ENCODE peak calls at places on chromosomes 13 and 19, in ten cellular contexts. One of them, this sample, is unnamed.

GRCh38 chr19:42488783-42489521 is 39.3 kb downstream of the CEACAM1 start:
- DNase-seq in hepatic stellate cell: no peak
- DNase-seq in substantia nigra: no peak
- DNase-seq in H54: no peak
- DNase-seq in transverse colon: no peak
- DNase-seq in AG04450: no peak
- DNase-seq in activated T-helper 1 cell treated with Interleukin-2 at 50 U/mL for 16 hours: no peak
- DNase-seq in NCI-H1930: no peak
- DNase-seq in DMS 273 treated with DMSO at 0.1 percent for 48 hours: no peak
- DNase-seq in stimulated activated CD8-positive, alpha-beta memory T cell treated with anti-CD3 and anti-CD28 coated beads, Interleukin-2, amount 100 ng/mL, for 1 hour: no peak
- DNase-seq in this sample: no peak

GRCh38 chr13:95643814-95644598 is 500 bp downstream of the DZIP1 start:
- DNase-seq in substantia nigra: peak
- DNase-seq in stimulated activated CD8-positive, alpha-beta memory T cell treated with anti-CD3 and anti-CD28 coated beads, Interleukin-2, amount 100 ng/mL, for 1 hour: no peak
- DNase-seq in AG04450: no peak
- DNase-seq in H54: peak
- DNase-seq in transverse colon: no peak
- DNase-seq in DMS 273 treated with DMSO at 0.1 percent for 48 hours: no peak
- DNase-seq in NCI-H1930: no peak
- DNase-seq in hepatic stellate cell: peak
- DNase-seq in activated T-helper 1 cell treated with Interleukin-2 at 50 U/mL for 16 hours: no peak
- DNase-seq in this sample: no peak

GRCh38 chr19:51598159-51598915 is 27.3 kb downstream of the ZNF175 start:
- DNase-seq in AG04450: no peak
- DNase-seq in substantia nigra: no peak
- DNase-seq in transverse colon: no peak
- DNase-seq in activated T-helper 1 cell treated with Interleukin-2 at 50 U/mL for 16 hours: no peak
- DNase-seq in DMS 273 treated with DMSO at 0.1 percent for 48 hours: no peak
- DNase-seq in hepatic stellate cell: no peak
- DNase-seq in H54: no peak
- DNase-seq in stimulated activated CD8-positive, alpha-beta memory T cell treated with anti-CD3 and anti-CD28 coated beads, Interleukin-2, amount 100 ng/mL, for 1 hour: no peak
- DNase-seq in NCI-H1930: no peak
- DNase-seq in this sample: no peak

GRCh38 chr13:44810067-44810840 is 179.0 kb downstream of the NUFIP1 start:
- DNase-seq in AG04450: no peak
- DNase-seq in stimulated activated CD8-positive, alpha-beta memory T cell treated with anti-CD3 and anti-CD28 coated beads, Interleukin-2, amount 100 ng/mL, for 1 hour: no peak
- DNase-seq in activated T-helper 1 cell treated with Interleukin-2 at 50 U/mL for 16 hours: no peak
- DNase-seq in H54: no peak
- DNase-seq in hepatic stellate cell: no peak
- DNase-seq in transverse colon: peak
- DNase-seq in substantia nigra: no peak
- DNase-seq in DMS 273 treated with DMSO at 0.1 percent for 48 hours: peak
- DNase-seq in NCI-H1930: no peak
- DNase-seq in this sample: no peak

GRCh38 chr19:17721821-17722220 is 2.5 kb downstream of the MAP1S start:
- DNase-seq in substantia nigra: no peak
- DNase-seq in activated T-helper 1 cell treated with Interleukin-2 at 50 U/mL for 16 hours: no peak
- DNase-seq in hepatic stellate cell: peak
- DNase-seq in AG04450: no peak
- DNase-seq in stimulated activated CD8-positive, alpha-beta memory T cell treated with anti-CD3 and anti-CD28 coated beads, Interleukin-2, amount 100 ng/mL, for 1 hour: no peak
- DNase-seq in transverse colon: no peak
- DNase-seq in DMS 273 treated with DMSO at 0.1 percent for 48 hours: no peak
- DNase-seq in NCI-H1930: no peak
- DNase-seq in H54: peak
- DNase-seq in this sample: no peak

GRCh38 chr19:7258840-7259395 is 35.3 kb downstream of the INSR start:
- DNase-seq in H54: no peak
- DNase-seq in stimulated activated CD8-positive, alpha-beta memory T cell treated with anti-CD3 and anti-CD28 coated beads, Interleukin-2, amount 100 ng/mL, for 1 hour: no peak
- DNase-seq in hepatic stellate cell: no peak
- DNase-seq in NCI-H1930: no peak
- DNase-seq in activated T-helper 1 cell treated with Interleukin-2 at 50 U/mL for 16 hours: no peak
- DNase-seq in AG04450: no peak
- DNase-seq in transverse colon: no peak
- DNase-seq in substantia nigra: no peak
- DNase-seq in DMS 273 treated with DMSO at 0.1 percent for 48 hours: no peak
- DNase-seq in this sample: no peak

GRCh38 chr13:72457151-72457550 is 270.3 kb downstream of the MZT1 start:
- DNase-seq in activated T-helper 1 cell treated with Interleukin-2 at 50 U/mL for 16 hours: no peak
- DNase-seq in H54: no peak
- DNase-seq in AG04450: no peak
- DNase-seq in DMS 273 treated with DMSO at 0.1 percent for 48 hours: peak
- DNase-seq in substantia nigra: no peak
- DNase-seq in transverse colon: no peak
- DNase-seq in stimulated activated CD8-positive, alpha-beta memory T cell treated with anti-CD3 and anti-CD28 coated beads, Interleukin-2, amount 100 ng/mL, for 1 hour: no peak
- DNase-seq in hepatic stellate cell: no peak
- DNase-seq in NCI-H1930: no peak
- DNase-seq in this sample: no peak

GRCh38 chr13:80305737-80306136 is 35.2 kb downstream of the SPRY2 start:
- DNase-seq in AG04450: no peak
- DNase-seq in H54: no peak
- DNase-seq in stimulated activated CD8-positive, alpha-beta memory T cell treated with anti-CD3 and anti-CD28 coated beads, Interleukin-2, amount 100 ng/mL, for 1 hour: no peak
- DNase-seq in substantia nigra: no peak
- DNase-seq in activated T-helper 1 cell treated with Interleukin-2 at 50 U/mL for 16 hours: no peak
- DNase-seq in DMS 273 treated with DMSO at 0.1 percent for 48 hours: no peak
- DNase-seq in NCI-H1930: no peak
- DNase-seq in transverse colon: no peak
- DNase-seq in hepatic stellate cell: peak
- DNase-seq in this sample: no peak

GRCh38 chr19:48391100-48392005 is at the start of gene KDELR1:
- DNase-seq in substantia nigra: peak
- DNase-seq in H54: no peak
- DNase-seq in NCI-H1930: peak
- DNase-seq in DMS 273 treated with DMSO at 0.1 percent for 48 hours: peak
- DNase-seq in activated T-helper 1 cell treated with Interleukin-2 at 50 U/mL for 16 hours: peak
- DNase-seq in transverse colon: peak
- DNase-seq in AG04450: no peak
- DNase-seq in hepatic stellate cell: peak
- DNase-seq in stimulated activated CD8-positive, alpha-beta memory T cell treated with anti-CD3 and anti-CD28 coated beads, Interleukin-2, amount 100 ng/mL, for 1 hour: peak
- DNase-seq in this sample: peak

GRCh38 chr19:40367577-40368434 is 19.3 kb downstream of the PLD3 start:
- DNase-seq in substantia nigra: no peak
- DNase-seq in NCI-H1930: no peak
- DNase-seq in DMS 273 treated with DMSO at 0.1 percent for 48 hours: no peak
- DNase-seq in transverse colon: no peak
- DNase-seq in H54: no peak
- DNase-seq in AG04450: no peak
- DNase-seq in hepatic stellate cell: no peak
- DNase-seq in stimulated activated CD8-positive, alpha-beta memory T cell treated with anti-CD3 and anti-CD28 coated beads, Interleukin-2, amount 100 ng/mL, for 1 hour: no peak
- DNase-seq in activated T-helper 1 cell treated with Interleukin-2 at 50 U/mL for 16 hours: no peak
- DNase-seq in this sample: no peak

GRCh38 chr19:17553256-17553655 is 2.2 kb upstream of the COLGALT1 start:
- DNase-seq in AG04450: peak
- DNase-seq in stimulated activated CD8-positive, alpha-beta memory T cell treated with anti-CD3 and anti-CD28 coated beads, Interleukin-2, amount 100 ng/mL, for 1 hour: no peak
- DNase-seq in DMS 273 treated with DMSO at 0.1 percent for 48 hours: peak
- DNase-seq in hepatic stellate cell: peak
- DNase-seq in substantia nigra: no peak
- DNase-seq in H54: no peak
- DNase-seq in activated T-helper 1 cell treated with Interleukin-2 at 50 U/mL for 16 hours: no peak
- DNase-seq in NCI-H1930: no peak
- DNase-seq in transverse colon: peak
- DNase-seq in this sample: no peak

GRCh38 chr13:91133941-91134772 is 213.3 kb upstream of the MIR17HG start:
- DNase-seq in transverse colon: peak
- DNase-seq in DMS 273 treated with DMSO at 0.1 percent for 48 hours: no peak
- DNase-seq in hepatic stellate cell: peak
- DNase-seq in AG04450: peak
- DNase-seq in substantia nigra: no peak
- DNase-seq in activated T-helper 1 cell treated with Interleukin-2 at 50 U/mL for 16 hours: no peak
- DNase-seq in stimulated activated CD8-positive, alpha-beta memory T cell treated with anti-CD3 and anti-CD28 coated beads, Interleukin-2, amount 100 ng/mL, for 1 hour: no peak
- DNase-seq in H54: peak
- DNase-seq in NCI-H1930: peak
- DNase-seq in this sample: no peak

GRCh38 chr13:26721251-26721939 is 39.2 kb downstream of the GPR12 start:
- DNase-seq in AG04450: no peak
- DNase-seq in H54: no peak
- DNase-seq in activated T-helper 1 cell treated with Interleukin-2 at 50 U/mL for 16 hours: peak
- DNase-seq in hepatic stellate cell: no peak
- DNase-seq in NCI-H1930: peak
- DNase-seq in substantia nigra: no peak
- DNase-seq in transverse colon: peak
- DNase-seq in DMS 273 treated with DMSO at 0.1 percent for 48 hours: no peak
- DNase-seq in stimulated activated CD8-positive, alpha-beta memory T cell treated with anti-CD3 and anti-CD28 coated beads, Interleukin-2, amount 100 ng/mL, for 1 hour: no peak
- DNase-seq in this sample: peak

GRCh38 chr13:24279706-24280105 is 29.7 kb upstream of the C1QTNF9 start:
- DNase-seq in AG04450: no peak
- DNase-seq in transverse colon: no peak
- DNase-seq in NCI-H1930: no peak
- DNase-seq in H54: no peak
- DNase-seq in hepatic stellate cell: no peak
- DNase-seq in substantia nigra: no peak
- DNase-seq in stimulated activated CD8-positive, alpha-beta memory T cell treated with anti-CD3 and anti-CD28 coated beads, Interleukin-2, amount 100 ng/mL, for 1 hour: no peak
- DNase-seq in activated T-helper 1 cell treated with Interleukin-2 at 50 U/mL for 16 hours: no peak
- DNase-seq in DMS 273 treated with DMSO at 0.1 percent for 48 hours: no peak
- DNase-seq in this sample: no peak

GRCh38 chr19:45472557-45473365 is 5.0 kb downstream of the FOSB start:
- DNase-seq in substantia nigra: no peak
- DNase-seq in stimulated activated CD8-positive, alpha-beta memory T cell treated with anti-CD3 and anti-CD28 coated beads, Interleukin-2, amount 100 ng/mL, for 1 hour: no peak
- DNase-seq in hepatic stellate cell: no peak
- DNase-seq in NCI-H1930: no peak
- DNase-seq in activated T-helper 1 cell treated with Interleukin-2 at 50 U/mL for 16 hours: no peak
- DNase-seq in transverse colon: no peak
- DNase-seq in DMS 273 treated with DMSO at 0.1 percent for 48 hours: no peak
- DNase-seq in H54: no peak
- DNase-seq in AG04450: no peak
- DNase-seq in this sample: no peak

GRCh38 chr19:37979547-37980082 is 72.6 kb downstream of the SIPA1L3 start:
- DNase-seq in AG04450: no peak
- DNase-seq in transverse colon: peak
- DNase-seq in NCI-H1930: no peak
- DNase-seq in stimulated activated CD8-positive, alpha-beta memory T cell treated with anti-CD3 and anti-CD28 coated beads, Interleukin-2, amount 100 ng/mL, for 1 hour: no peak
- DNase-seq in hepatic stellate cell: no peak
- DNase-seq in DMS 273 treated with DMSO at 0.1 percent for 48 hours: no peak
- DNase-seq in activated T-helper 1 cell treated with Interleukin-2 at 50 U/mL for 16 hours: no peak
- DNase-seq in substantia nigra: no peak
- DNase-seq in H54: no peak
- DNase-seq in this sample: no peak

GRCh38 chr19:12930002-12930645 is 3.4 kb downstream of the FARSA start:
- DNase-seq in transverse colon: no peak
- DNase-seq in H54: no peak
- DNase-seq in NCI-H1930: no peak
- DNase-seq in activated T-helper 1 cell treated with Interleukin-2 at 50 U/mL for 16 hours: no peak
- DNase-seq in stimulated activated CD8-positive, alpha-beta memory T cell treated with anti-CD3 and anti-CD28 coated beads, Interleukin-2, amount 100 ng/mL, for 1 hour: no peak
- DNase-seq in substantia nigra: no peak
- DNase-seq in DMS 273 treated with DMSO at 0.1 percent for 48 hours: no peak
- DNase-seq in AG04450: no peak
- DNase-seq in hepatic stellate cell: no peak
- DNase-seq in this sample: no peak

GRCh38 chr19:17720487-17720839 is 1.2 kb downstream of the MAP1S start:
- DNase-seq in transverse colon: no peak
- DNase-seq in AG04450: no peak
- DNase-seq in H54: no peak
- DNase-seq in hepatic stellate cell: no peak
- DNase-seq in NCI-H1930: no peak
- DNase-seq in DMS 273 treated with DMSO at 0.1 percent for 48 hours: no peak
- DNase-seq in stimulated activated CD8-positive, alpha-beta memory T cell treated with anti-CD3 and anti-CD28 coated beads, Interleukin-2, amount 100 ng/mL, for 1 hour: no peak
- DNase-seq in substantia nigra: no peak
- DNase-seq in activated T-helper 1 cell treated with Interleukin-2 at 50 U/mL for 16 hours: no peak
- DNase-seq in this sample: no peak

GRCh38 chr19:7868671-7869452 is 5.3 kb downstream of the PRR36 start:
- DNase-seq in H54: peak
- DNase-seq in transverse colon: peak
- DNase-seq in activated T-helper 1 cell treated with Interleukin-2 at 50 U/mL for 16 hours: peak
- DNase-seq in hepatic stellate cell: peak
- DNase-seq in DMS 273 treated with DMSO at 0.1 percent for 48 hours: no peak
- DNase-seq in NCI-H1930: no peak
- DNase-seq in substantia nigra: peak
- DNase-seq in AG04450: no peak
- DNase-seq in stimulated activated CD8-positive, alpha-beta memory T cell treated with anti-CD3 and anti-CD28 coated beads, Interleukin-2, amount 100 ng/mL, for 1 hour: peak
- DNase-seq in this sample: peak

GRCh38 chr19:7862413-7862951 is 11.7 kb downstream of the PRR36 start:
- DNase-seq in stimulated activated CD8-positive, alpha-beta memory T cell treated with anti-CD3 and anti-CD28 coated beads, Interleukin-2, amount 100 ng/mL, for 1 hour: peak
- DNase-seq in H54: no peak
- DNase-seq in NCI-H1930: peak
- DNase-seq in substantia nigra: no peak
- DNase-seq in AG04450: no peak
- DNase-seq in transverse colon: peak
- DNase-seq in activated T-helper 1 cell treated with Interleukin-2 at 50 U/mL for 16 hours: peak
- DNase-seq in DMS 273 treated with DMSO at 0.1 percent for 48 hours: no peak
- DNase-seq in hepatic stellate cell: no peak
- DNase-seq in this sample: peak

GRCh38 chr19:3710265-3710812 is 2.2 kb downstream of the TJP3 start:
- DNase-seq in NCI-H1930: no peak
- DNase-seq in stimulated activated CD8-positive, alpha-beta memory T cell treated with anti-CD3 and anti-CD28 coated beads, Interleukin-2, amount 100 ng/mL, for 1 hour: no peak
- DNase-seq in activated T-helper 1 cell treated with Interleukin-2 at 50 U/mL for 16 hours: no peak
- DNase-seq in substantia nigra: no peak
- DNase-seq in AG04450: no peak
- DNase-seq in transverse colon: peak
- DNase-seq in DMS 273 treated with DMSO at 0.1 percent for 48 hours: no peak
- DNase-seq in H54: no peak
- DNase-seq in hepatic stellate cell: no peak
- DNase-seq in this sample: no peak

GRCh38 chr19:42023121-42023942 is 29.3 kb upstream of the ATP1A3 start:
- DNase-seq in NCI-H1930: no peak
- DNase-seq in DMS 273 treated with DMSO at 0.1 percent for 48 hours: peak
- DNase-seq in transverse colon: peak
- DNase-seq in AG04450: no peak
- DNase-seq in substantia nigra: no peak
- DNase-seq in hepatic stellate cell: no peak
- DNase-seq in H54: no peak
- DNase-seq in activated T-helper 1 cell treated with Interleukin-2 at 50 U/mL for 16 hours: no peak
- DNase-seq in stimulated activated CD8-positive, alpha-beta memory T cell treated with anti-CD3 and anti-CD28 coated beads, Interleukin-2, amount 100 ng/mL, for 1 hour: no peak
- DNase-seq in this sample: no peak